ENCODE peak calls at places on chromosomes 12 and 14, in four cellular contexts. I is lung microvascular endothelial cell; W is activated B cell treated with CpG ODN at 0.5 μM for 24 hours; D is activated T-helper 9 cell treated with anti-CD3 and anti-CD28 coated beads, Interleukin-2, amount 50 U/mL, for 16 hours. N is an unnamed sample.

GRCh38 chr12:47946413-47947107 is 16.8 kb upstream of the TMEM106C start:
- DNase-seq in I (no peak), D (no peak), W (no peak), N (no peak)

GRCh38 chr12:105235299-105235746 is 651 bp downstream of the APPL2 start:
- DNase-seq in W (no peak), D (no peak), I (peak; percentile 33), N (no peak)

GRCh38 chr12:25276199-25276937 is 25.6 kb upstream of the KRAS start:
- DNase-seq in I (peak; percentile 90), W (no peak), D (peak; percentile 49), N (no peak)

GRCh38 chr12:115700896-115701465 is 576.5 kb downstream of the MED13L start:
- DNase-seq in I (no peak), W (no peak), D (no peak), N (no peak)

GRCh38 chr12:40106655-40107054 is 774 bp upstream of the SLC2A13 start:
- DNase-seq in I (no peak), W (no peak), D (no peak), N (no peak)

GRCh38 chr12:93245543-93245942 is 132.2 kb upstream of the NUDT4 start:
- DNase-seq in W (no peak), I (no peak), D (no peak), N (no peak)

GRCh38 chr12:138898-139534 is 72.4 kb downstream of the IQSEC3 start:
- DNase-seq in I (no peak), W (no peak), D (no peak), N (no peak)

GRCh38 chr12:127284870-127285431 is 982.0 kb upstream of the TMEM132C start:
- DNase-seq in I (no peak), D (no peak), W (no peak), N (no peak)

GRCh38 chr14:90828642-90829487 is 12.6 kb upstream of the TTC7B start:
- DNase-seq in I (peak; percentile 54), D (no peak), W (no peak), N (no peak)

GRCh38 chr12:66679441-66680069 is 679 bp upstream of the GRIP1 start:
- DNase-seq in W (no peak), I (no peak), D (no peak), N (no peak)

GRCh38 chr12:122527478-122527944 is 462 bp downstream of the KNTC1 start:
- DNase-seq in W (no peak), D (no peak), I (peak; percentile 28), N (no peak)

GRCh38 chr12:79692249-79692619 is 1.5 kb upstream of the PAWR start:
- DNase-seq in I (no peak), D (no peak), W (no peak), N (no peak)

GRCh38 chr12:90977224-90977623 is 22.2 kb upstream of the CCER1 start:
- DNase-seq in I (no peak), W (no peak), D (no peak), N (no peak)

GRCh38 chr12:100798799-100799198 is 4.2 kb downstream of the ANO4 start:
- DNase-seq in I (no peak), W (no peak), D (no peak), N (no peak)

GRCh38 chr12:120085920-120086319 is 30.6 kb downstream of the RAB35 start:
- DNase-seq in I (no peak), D (no peak), W (no peak), N (no peak)

GRCh38 chr14:52111583-52111982 is 42.7 kb upstream of the NID2 start:
- DNase-seq in D (no peak), W (no peak), I (no peak), N (no peak)

GRCh38 chr12:22100952-22101748 is 55.1 kb downstream of the CMAS start:
- DNase-seq in W (no peak), I (peak; percentile 63), D (peak; percentile 9), N (no peak)

GRCh38 chr12:31740618-31741017 is 11.8 kb upstream of the AMN1 start:
- DNase-seq in D (no peak), W (no peak), I (no peak), N (no peak)

GRCh38 chr12:51409846-51410245 is 14.8 kb upstream of the SLC4A8 start:
- DNase-seq in W (no peak), D (no peak), I (no peak), N (no peak)

GRCh38 chr12:52121848-52122838 is 42.6 kb downstream of the SMIM41 start:
- DNase-seq in I (peak; percentile 61), D (peak; percentile 43), W (peak; percentile 56), N (no peak)

GRCh38 chr12:51642286-51642685 is 51.3 kb downstream of the SCN8A start:
- DNase-seq in D (no peak), W (no peak), I (no peak), N (no peak)

GRCh38 chr14:24267516-24267915 is 3.9 kb downstream of the RABGGTA start:
- DNase-seq in D (no peak), I (no peak), W (no peak), N (no peak)

GRCh38 chr12:12870454-12870853 is 20.9 kb upstream of the GPRC5A start:
- DNase-seq in D (no peak), I (no peak), W (no peak), N (no peak)

GRCh38 chr12:122336015-122336946 is 70.0 kb upstream of the VPS33A start:
- DNase-seq in D (peak; percentile 9), W (no peak), I (peak; percentile 75), N (no peak)

GRCh38 chr14:68397827-68398226 is 395.0 kb downstream of the ZFP36L1 start:
- DNase-seq in D (no peak), W (no peak), I (peak; percentile 67), N (no peak)

GRCh38 chr12:24230061-24230460 is 280.6 kb upstream of the SOX5 start:
- DNase-seq in D (no peak), W (no peak), I (peak; percentile 32), N (no peak)

GRCh38 chr12:95393191-95393790 is 80.7 kb upstream of the METAP2 start:
- DNase-seq in D (no peak), W (no peak), I (no peak), N (no peak)

GRCh38 chr14:24680516-24680915 is 46.5 kb upstream of the GZMB start:
- DNase-seq in D (no peak), W (no peak), I (no peak), N (no peak)

GRCh38 chr14:77133718-77134338 is 7.8 kb downstream of the ZDHHC22 start:
- DNase-seq in I (peak; percentile 82), D (no peak), W (peak; percentile 50), N (no peak)

N was measured in esophagus squamous epithelium.